ENCODE peak calls at places on chromosome 6, in six cellular contexts. Q, B, J, V, S and C are unnamed samples.

GRCh38 chr6:29763491-29764289 is 40.5 kb downstream of the HLA-F start:
- DNase-seq in Q (peak; percentile 36), J (no peak), B (peak; percentile 56), S (no peak), V (no peak), C (no peak)

GRCh38 chr6:2883673-2884072 is 19.4 kb downstream of the SERPINB9 start:
- DNase-seq in V (no peak), S (no peak), B (no peak), J (no peak), Q (peak; percentile 32), C (no peak)

GRCh38 chr6:134458857-134459657 is 141.1 kb upstream of the SGK1 start:
- DNase-seq in S (no peak), Q (no peak), J (no peak), V (no peak), B (no peak), C (no peak)

GRCh38 chr6:52233975-52234823 is 10.1 kb downstream of the IL17F start:
- DNase-seq in Q (peak; percentile 84), B (no peak), J (no peak), S (peak; percentile 59), V (peak; percentile 24), C (peak; percentile 48)

GRCh38 chr6:98836025-98836961 is 1.9 kb downstream of the POU3F2 start:
- DNase-seq in S (no peak), Q (no peak), B (no peak), J (no peak), V (no peak), C (no peak)

GRCh38 chr6:31143148-31143547 is 4.3 kb upstream of the PSORS1C2 start:
- DNase-seq in B (peak; percentile 90), J (no peak), V (no peak), S (no peak), Q (peak; percentile 96), C (no peak)

GRCh38 chr6:112234596-112234995 is 19.8 kb downstream of the LAMA4 start:
- DNase-seq in V (no peak), B (no peak), S (no peak), Q (no peak), J (no peak), C (no peak)

GRCh38 chr6:149014631-149015171 is 267.9 kb downstream of the UST start:
- DNase-seq in V (no peak), J (no peak), S (no peak), Q (peak; percentile 89), B (no peak), C (no peak)

GRCh38 chr6:24855389-24856245 is 56.9 kb upstream of the ARMH2 start:
- DNase-seq in J (peak; percentile 60), Q (peak; percentile 82), S (peak; percentile 62), B (peak; percentile 66), V (peak; percentile 57), C (peak; percentile 68)

GRCh38 chr6:103791458-103791857 is 1068.3 kb downstream of the HACE1 start:
- DNase-seq in J (no peak), Q (no peak), V (no peak), S (no peak), B (no peak), C (no peak)

GRCh38 chr6:132798820-132799538 is 542 bp upstream of the SLC18B1 start:
- DNase-seq in B (peak; percentile 73), Q (peak; percentile 89), J (peak; percentile 71), S (peak; percentile 76), V (peak; percentile 85), C (peak; percentile 84)

GRCh38 chr6:76697585-76697984 is 625.1 kb upstream of the IMPG1 start:
- DNase-seq in Q (no peak), V (no peak), S (peak; percentile 13), B (no peak), J (no peak), C (no peak)

GRCh38 chr6:1131285-1132079 is 180.4 kb upstream of the FOXQ1 start:
- DNase-seq in S (no peak), B (no peak), J (no peak), Q (no peak), V (no peak), C (peak; percentile 68)

GRCh38 chr6:137426007-137426689 is 68.0 kb downstream of the OLIG3 start:
- DNase-seq in S (no peak), Q (no peak), B (no peak), J (no peak), V (no peak), C (no peak)

GRCh38 chr6:53320964-53321363 is 27.8 kb downstream of the ELOVL5 start:
- DNase-seq in S (peak; percentile 7), Q (no peak), J (no peak), V (no peak), B (no peak), C (no peak)

GRCh38 chr6:20117474-20117873 is 94.8 kb downstream of the MBOAT1 start:
- DNase-seq in S (no peak), V (no peak), B (no peak), Q (peak; percentile 75), J (no peak), C (peak; percentile 53)

GRCh38 chr6:36968266-36968977 is 13.9 kb downstream of the PI16 start:
- DNase-seq in Q (no peak), S (no peak), V (peak; percentile 37), B (no peak), J (no peak), C (no peak)

GRCh38 chr6:37021356-37022129 is 16.1 kb downstream of the FGD2 start:
- DNase-seq in S (peak; percentile 60), J (peak; percentile 73), V (peak; percentile 23), Q (peak; percentile 84), B (no peak), C (no peak)

GRCh38 chr6:51429042-51429712 is 610.5 kb downstream of the TFAP2B start:
- DNase-seq in Q (no peak), S (no peak), B (no peak), J (no peak), V (no peak), C (no peak)

GRCh38 chr6:152380993-152381898 is 255.9 kb downstream of the SYNE1 start:
- DNase-seq in S (peak; percentile 89), Q (no peak), B (peak; percentile 89), J (no peak), V (peak; percentile 53), C (peak; percentile 87)

GRCh38 chr6:145836767-145837166 is 22.2 kb upstream of the FBXO30 start:
- DNase-seq in V (no peak), B (no peak), Q (no peak), S (no peak), J (no peak), C (no peak)

GRCh38 chr6:140806431-140806830 is 1326.3 kb upstream of the GJE1 start:
- DNase-seq in V (no peak), Q (no peak), S (no peak), J (no peak), B (no peak), C (no peak)

GRCh38 chr6:132007474-132008190 is 56.5 kb upstream of the CCN2 start:
- DNase-seq in B (no peak), S (peak; percentile 27), Q (no peak), J (no peak), V (no peak), C (no peak)

GRCh38 chr6:142821860-142822259 is 123.1 kb downstream of the HIVEP2 start:
- DNase-seq in Q (no peak), J (no peak), B (no peak), S (no peak), V (no peak), C (peak; percentile 65)

GRCh38 chr6:3766219-3766618 is 14.7 kb upstream of the PXDC1 start:
- DNase-seq in V (no peak), J (no peak), Q (no peak), S (no peak), B (no peak), C (no peak)

DNA sequence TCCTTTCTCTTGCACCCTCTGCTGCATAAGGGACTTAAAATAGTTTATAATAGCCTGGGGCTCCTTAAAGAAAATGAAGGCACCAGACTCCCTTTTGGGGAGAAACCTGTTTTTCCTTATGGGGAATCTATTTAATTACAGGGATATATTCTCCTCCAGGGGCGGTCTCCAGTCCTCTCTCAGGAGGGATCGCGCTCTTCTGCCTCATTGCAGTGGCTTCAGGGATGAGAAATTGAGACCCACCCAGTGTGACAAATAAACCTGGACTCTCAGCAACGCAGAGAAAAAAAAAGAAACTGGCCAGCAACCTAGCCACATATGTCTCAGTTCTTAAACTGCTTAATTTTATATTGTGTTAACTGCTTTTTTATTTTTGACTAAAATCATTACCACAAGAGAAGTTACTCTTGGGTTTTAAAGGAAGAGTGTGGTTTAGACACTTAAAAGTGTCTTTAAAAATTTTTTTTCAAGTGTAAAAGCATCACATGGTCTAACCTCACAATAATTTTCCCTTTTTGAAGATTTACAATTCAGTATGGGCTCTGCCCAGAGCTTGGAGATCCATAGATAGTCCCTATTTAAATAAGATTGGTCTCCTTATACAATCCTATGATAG is 11.7 kb upstream of the GOPC start:
- DNase-seq in B (no peak), J (no peak), V (no peak), S (no peak), Q (peak; percentile 53), C (no peak)
- H3K27ac ChIP-seq in B (no peak overlapping the region), J (no peak overlapping the region), V (no peak overlapping the region), S (no peak overlapping the region), Q (no peak overlapping the region), C (no peak overlapping the region)

GRCh38 chr6:44732243-44732642 is 344.7 kb downstream of the CDC5L start:
- DNase-seq in Q (no peak), V (no peak), J (no peak), S (no peak), B (no peak), C (no peak)
- H3K27ac ChIP-seq in Q (no peak overlapping the region), V (no peak overlapping the region), J (no peak overlapping the region), S (no peak overlapping the region), B (no peak overlapping the region), C (no peak overlapping the region)

DNA sequence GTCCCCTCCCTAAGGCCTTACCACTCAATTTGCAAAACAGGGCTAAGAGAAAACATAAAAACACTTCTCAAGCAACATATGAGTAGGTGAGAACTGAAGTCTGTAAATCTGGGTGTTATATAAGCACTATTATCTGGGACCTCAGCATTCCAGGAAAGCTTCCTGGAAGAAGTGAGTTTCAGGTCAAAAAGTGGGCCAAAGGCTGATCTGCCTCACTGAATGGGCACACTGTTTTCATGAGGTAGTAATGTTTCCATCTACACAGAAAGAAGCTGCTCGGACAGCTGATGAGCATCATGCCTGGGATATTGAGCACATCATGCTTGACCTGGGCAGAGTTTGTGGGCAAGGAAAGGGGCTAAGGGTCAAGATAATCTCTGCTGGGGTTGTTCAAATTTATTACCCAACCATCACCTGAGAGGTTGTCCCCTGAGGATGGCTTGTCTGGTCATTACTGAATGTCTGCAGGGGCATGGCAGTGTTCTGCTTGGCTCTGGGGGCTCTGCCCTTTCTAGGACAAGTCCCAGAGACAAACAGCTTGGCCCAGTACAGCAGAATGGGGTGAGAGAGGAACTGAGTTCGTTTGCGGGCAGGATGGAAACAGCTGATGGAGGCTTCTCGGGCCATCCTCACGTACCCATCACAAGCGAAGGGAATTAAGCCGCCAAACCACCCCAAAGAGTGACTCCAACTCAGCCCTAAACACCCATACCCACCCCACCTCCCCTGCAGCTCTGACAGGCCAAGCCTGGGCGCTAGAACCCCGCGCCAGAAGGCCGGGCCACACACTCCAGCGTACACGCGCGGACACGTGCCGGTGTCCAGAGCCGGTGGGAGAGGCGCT is 1.2 kb upstream of the SYNJ2 start:
- DNase-seq in J (no peak), V (no peak), B (no peak), Q (no peak), S (no peak), C (no peak)
- H3K27ac ChIP-seq in J (no peak overlapping the region), V (peak overlapping the region; percentile 90), B (no peak overlapping the region), Q (no peak overlapping the region), S (peak overlapping the region; percentile 89), C (peak overlapping the region; percentile 46)

DNA sequence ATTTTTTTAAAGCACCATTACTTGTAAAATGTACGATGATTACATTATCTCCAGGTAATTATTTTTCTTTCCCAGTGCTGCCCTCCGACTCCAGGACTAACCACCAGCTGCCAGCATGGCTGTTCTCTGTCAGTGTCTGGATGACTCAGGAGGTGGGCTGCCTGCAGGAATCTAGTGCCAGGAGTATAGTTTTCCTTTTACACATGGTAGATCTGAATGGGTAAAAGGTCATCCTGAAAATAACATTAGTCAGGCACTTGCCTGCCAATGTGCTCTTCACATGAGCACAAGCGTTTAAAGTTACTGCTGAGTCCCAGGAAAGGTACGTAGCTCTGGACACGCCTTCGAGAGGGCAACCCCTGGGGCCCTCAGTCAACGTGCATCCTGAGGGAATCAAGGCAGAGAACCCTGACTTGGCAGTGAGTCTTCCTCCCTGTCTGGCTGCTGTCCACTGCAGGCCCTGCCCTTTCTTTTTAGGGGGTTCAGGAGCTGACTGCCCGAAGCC is 2.4 kb downstream of the DYNLT1 start:
- DNase-seq in V (no peak), J (no peak), Q (peak; percentile 24), B (no peak), S (no peak), C (peak; percentile 83)
- H3K27ac ChIP-seq in V (peak overlapping the region; percentile 98), J (no peak overlapping the region), Q (no peak overlapping the region), B (no peak overlapping the region), S (no peak overlapping the region), C (peak overlapping the region; percentile 91)